ENCODE peak calls at places on chromosomes 1 and 21, in seven cellular contexts. K is EL; P is NCI-H2171; S is HAP-1; T is cardiac fibroblast; C is activated CD4-positive, alpha-beta T cell treated with anti-CD3 and anti-CD28 coated beads, Interleukin-2, amount 50 U/mL, for 48 hours; U is neuronal stem cell. L is an unnamed sample.

GRCh38 chr1:192477630-192478029 is 97.9 kb upstream of the RGS1 start:
- DNase-seq in K (peak), P (no peak), S (peak), T (peak), C (no peak), U (no peak), L (no peak)

GRCh38 chr1:62045579-62045978 is 149.1 kb upstream of the L1TD1 start:
- DNase-seq in K (peak), P (peak), S (no peak), T (no peak), C (no peak), U (no peak), L (no peak)

GRCh38 chr1:60041783-60042182 is 31.8 kb downstream of the C1orf87 start:
- DNase-seq in K (no peak), P (no peak), S (no peak), T (no peak), C (no peak), U (no peak), L (no peak)

GRCh38 chr1:78101514-78101913 is 55.7 kb downstream of the GIPC2 start:
- DNase-seq in K (peak), P (no peak), S (peak), T (peak), C (no peak), U (no peak), L (no peak)

GRCh38 chr1:232547938-232548484 is 81.9 kb downstream of the SIPA1L2 start:
- DNase-seq in K (no peak), P (peak), S (peak), T (no peak), C (no peak), U (no peak), L (no peak)

GRCh38 chr1:18149113-18149641 is 41.6 kb downstream of the IGSF21 start:
- DNase-seq in K (no peak), P (no peak), S (no peak), T (no peak), C (no peak), U (no peak), L (no peak)

GRCh38 chr21:45333583-45334121 is 46.0 kb upstream of the POFUT2 start:
- DNase-seq in K (no peak), P (no peak), S (no peak), T (no peak), C (no peak), U (no peak), L (no peak)

GRCh38 chr1:182295697-182296096 is 95.9 kb downstream of the GLUL start:
- DNase-seq in K (no peak), P (no peak), S (no peak), T (no peak), C (no peak), U (no peak), L (no peak)

GRCh38 chr1:201023517-201023902 is at the start of gene KIF21B:
- DNase-seq in K (peak), P (peak), S (peak), T (no peak), C (peak), U (peak), L (peak)

L was measured in activated naive CD8-positive, alpha-beta T cell treated with anti-CD3 and anti-CD28 coated beads, Interleukin-2, amount 50 U/mL, for 24 hours.